ENCODE peak calls at places on chromosomes 6 and 20, in seven cellular contexts. Q is H9, I is endothelial cell, V is lung, R is BJ, O is fibroblast of mammary gland, U is GM12878. T is an unnamed sample.

GRCh38 chr20:699811-700338 is 24.3 kb upstream of the SCRT2 start:
- DNase-seq in Q (peak), I (no peak), V (no peak), R (no peak), O (no peak), U (no peak), T (no peak)

GRCh38 chr20:22826306-22827230 is 208.5 kb upstream of the SSTR4 start:
- DNase-seq in Q (no peak), I (no peak), V (no peak), R (no peak), O (no peak), U (no peak), T (no peak)

GRCh38 chr6:6575143-6575542 is 13.4 kb upstream of the LY86 start:
- DNase-seq in Q (no peak), I (no peak), V (no peak), R (no peak), O (no peak), U (no peak), T (no peak)

GRCh38 chr6:148693882-148694484 is 52.8 kb upstream of the UST start:
- DNase-seq in Q (no peak), I (no peak), V (no peak), R (no peak), O (no peak), U (no peak), T (no peak)

GRCh38 chr20:35491823-35492222 is 36.4 kb downstream of the CEP250 start:
- DNase-seq in Q (no peak), I (no peak), V (no peak), R (no peak), O (no peak), U (no peak), T (no peak)

GRCh38 chr20:11799131-11799800 is 118.4 kb upstream of the BTBD3 start:
- DNase-seq in Q (no peak), I (no peak), V (no peak), R (no peak), O (no peak), U (no peak), T (no peak)

GRCh38 chr20:45340236-45340847 is 7.9 kb downstream of the SDC4 start:
- DNase-seq in Q (no peak), I (no peak), V (no peak), R (no peak), O (no peak), U (no peak), T (no peak)

GRCh38 chr6:9979996-9980395 is 434.9 kb downstream of the TFAP2A start:
- DNase-seq in Q (no peak), I (no peak), V (no peak), R (no peak), O (no peak), U (no peak), T (no peak)

GRCh38 chr6:139364302-139364981 is 10.0 kb downstream of the CITED2 start:
- DNase-seq in Q (no peak), I (no peak), V (no peak), R (no peak), O (peak), U (peak), T (no peak)

GRCh38 chr6:55009114-55009513 is 162.5 kb downstream of the FAM83B start:
- DNase-seq in Q (peak), I (no peak), V (no peak), R (no peak), O (no peak), U (no peak), T (no peak)

GRCh38 chr20:49515588-49515987 is 33.1 kb upstream of the KCNB1 start:
- DNase-seq in Q (no peak), I (no peak), V (no peak), R (no peak), O (no peak), U (no peak), T (no peak)

GRCh38 chr6:56022678-56023077 is 147.3 kb upstream of the BMP5 start:
- DNase-seq in Q (no peak), I (no peak), V (no peak), R (no peak), O (no peak), U (no peak), T (no peak)

GRCh38 chr6:84003140-84003539 is 30.4 kb upstream of the MRAP2 start:
- DNase-seq in Q (no peak), I (no peak), V (no peak), R (no peak), O (no peak), U (no peak), T (no peak)
- TF ChIP-seq CTCF in Q (no peak), I (no peak), V (no peak), R (no peak), O (no peak), U (no peak), T (no peak)

DNA sequence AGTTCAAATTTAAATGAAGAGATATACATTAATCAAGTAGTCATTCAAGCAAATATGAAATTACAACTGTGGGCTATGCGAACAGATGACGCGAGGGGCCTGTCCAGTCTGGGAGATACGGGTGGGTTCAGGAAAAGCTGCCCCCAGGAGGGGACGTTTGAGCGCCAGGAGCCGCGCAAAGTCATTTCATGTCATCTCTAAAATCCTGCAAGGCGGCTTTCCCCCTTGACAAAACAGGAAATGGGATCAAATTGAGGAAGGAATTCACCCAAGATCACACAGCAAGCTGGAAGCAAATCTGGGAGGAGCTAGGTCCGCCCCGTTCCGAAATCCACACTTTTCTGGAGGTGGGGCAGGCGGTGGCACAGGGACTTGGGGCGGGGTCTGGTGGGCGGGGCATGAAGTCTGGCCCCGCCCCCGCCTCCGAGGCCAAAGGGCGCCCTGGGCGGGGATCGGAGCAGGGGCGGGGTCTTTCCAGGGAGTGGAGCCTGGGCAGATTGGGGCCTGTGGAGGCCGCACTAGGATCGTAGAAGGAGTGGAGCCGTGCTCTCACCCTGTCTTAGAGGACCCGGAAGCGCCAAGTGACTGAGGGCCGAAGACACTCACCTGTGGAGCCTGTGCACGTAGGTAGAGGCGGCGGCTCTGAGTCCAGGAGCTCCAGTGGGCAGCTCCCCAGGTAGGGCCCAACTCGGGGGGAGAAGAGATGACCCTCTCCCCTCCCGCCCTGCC is at the start of gene LPIN3:
- DNase-seq in Q (peak), I (peak), V (peak), R (peak), O (peak), U (no peak), T (peak)
- TF ChIP-seq CTCF in Q (no peak), I (peak), V (no peak), R (peak), O (no peak), U (no peak), T (peak)

GRCh38 chr20:32546918-32547752 is 38.0 kb downstream of the NOL4L start:
- DNase-seq in Q (no peak), I (no peak), V (no peak), R (no peak), O (no peak), U (no peak), T (no peak)
- TF ChIP-seq CTCF in Q (no peak), I (no peak), V (no peak), R (no peak), O (no peak), U (no peak), T (no peak)

GRCh38 chr20:38727602-38728236 is 3.4 kb downstream of the SLC32A1 start:
- DNase-seq in Q (no peak), I (no peak), V (no peak), R (no peak), O (no peak), U (no peak), T (no peak)

GRCh38 chr20:38728237-38728761 is 4.0 kb downstream of the SLC32A1 start:
- DNase-seq in Q (peak), I (peak), V (no peak), R (no peak), O (no peak), U (no peak), T (no peak)

GRCh38 chr20:38725458-38725958 is 1.2 kb downstream of the SLC32A1 start:
- DNase-seq in Q (no peak), I (no peak), V (no peak), R (no peak), O (no peak), U (no peak), T (no peak)

GRCh38 chr20:38725959-38726848 is 1.9 kb downstream of the SLC32A1 start:
- DNase-seq in Q (peak), I (peak), V (no peak), R (no peak), O (peak), U (no peak), T (no peak)

GRCh38 chr20:38726849-38727601 is 2.7 kb downstream of the SLC32A1 start:
- DNase-seq in Q (peak), I (peak), V (no peak), R (no peak), O (peak), U (no peak), T (no peak)
- TF ChIP-seq CTCF in Q (peak), I (peak), V (no peak), R (peak), O (peak), U (no peak), T (no peak)

GRCh38 chr6:32115623-32116022 is 6.5 kb upstream of the TNXB start:
- DNase-seq in Q (no peak), I (no peak), V (no peak), R (no peak), O (no peak), U (no peak), T (no peak)
- TF ChIP-seq CTCF in Q (no peak), I (no peak), V (no peak), R (no peak), O (no peak), U (no peak), T (no peak)

GRCh38 chr20:63223121-63223825 is 7.3 kb upstream of the YTHDF1 start:
- DNase-seq in Q (peak), I (peak), V (no peak), R (no peak), O (peak), U (no peak), T (no peak)
- TF ChIP-seq CTCF in Q (peak), I (peak), V (peak), R (peak), O (peak), U (peak), T (peak)

GRCh38 chr6:157276731-157277130 is 46.6 kb downstream of the TMEM242 start:
- DNase-seq in Q (no peak), I (no peak), V (no peak), R (no peak), O (no peak), U (no peak), T (no peak)
- TF ChIP-seq CTCF in Q (no peak), I (no peak), V (no peak), R (no peak), O (no peak), U (no peak), T (no peak)

DNA sequence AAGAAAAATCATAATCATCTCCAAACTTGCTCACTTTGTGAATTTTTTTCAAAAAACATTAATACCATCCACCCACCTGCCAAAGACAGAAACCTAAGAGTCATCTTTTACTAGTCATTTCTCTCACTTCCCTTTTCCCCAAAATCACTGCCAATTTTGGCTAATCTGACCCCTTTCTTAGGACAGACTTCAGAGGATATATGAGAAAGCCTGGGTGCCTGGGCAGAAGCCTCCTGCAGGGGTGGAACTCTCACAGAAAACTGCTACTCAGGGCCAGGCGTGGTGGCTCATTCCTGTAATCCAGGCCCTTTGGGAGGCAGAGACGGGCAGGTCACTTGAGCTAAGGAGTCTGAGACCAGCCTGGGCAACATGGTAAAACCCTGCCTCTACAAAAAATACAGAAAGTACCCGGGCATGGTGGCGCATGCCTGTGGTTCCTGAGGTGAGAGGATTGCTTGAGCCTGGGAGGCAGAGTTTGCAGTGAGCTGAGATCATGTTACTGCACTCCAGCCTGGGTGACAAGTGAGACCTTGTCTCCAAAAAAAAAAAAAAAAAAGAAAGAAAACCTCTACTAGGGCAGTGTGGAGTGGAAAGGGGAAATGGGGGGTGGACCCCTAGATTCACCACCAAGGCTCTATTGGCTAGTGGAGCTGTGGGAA is 3.8 kb downstream of the DEK start:
- DNase-seq in Q (no peak), I (no peak), V (no peak), R (no peak), O (peak), U (peak), T (no peak)
- TF ChIP-seq CTCF in Q (no peak), I (no peak), V (no peak), R (peak), O (no peak), U (no peak), T (no peak)

GRCh38 chr6:127121637-127121960 is 3.1 kb downstream of the RSPO3 start:
- DNase-seq in Q (no peak), I (no peak), V (no peak), R (no peak), O (no peak), U (no peak), T (no peak)
- TF ChIP-seq CTCF in Q (no peak), I (no peak), V (no peak), R (no peak), O (no peak), U (no peak), T (no peak)

GRCh38 chr6:63245908-63246307 is 34.6 kb downstream of the FKBP1C start:
- DNase-seq in Q (peak), I (peak), V (no peak), R (no peak), O (no peak), U (no peak), T (no peak)
- TF ChIP-seq CTCF in Q (peak), I (peak), V (no peak), R (no peak), O (no peak), U (no peak), T (no peak)